ENCODE peak calls at places on chromosome 10, in eight cellular contexts. F, E, W, R, B, J, I and Z are unnamed samples.

GRCh38 chr10:36779238-36779846 is 346.1 kb upstream of the ANKRD30A start:
- DNase-seq in F (no peak), E (peak; percentile 9), W (peak; percentile 13), R (no peak), B (no peak), J (peak; percentile 74), I (peak; percentile 11), Z (no peak)

GRCh38 chr10:126222736-126223511 is 165.4 kb downstream of the ADAM12 start:
- DNase-seq in F (no peak), E (no peak), W (no peak), R (no peak), B (no peak), J (no peak), I (no peak), Z (no peak)

GRCh38 chr10:68348265-68348741 is 15.6 kb upstream of the PBLD start:
- DNase-seq in F (peak; percentile 36), E (no peak), W (peak; percentile 73), R (no peak), B (no peak), J (peak; percentile 45), I (peak; percentile 38), Z (no peak)

GRCh38 chr10:125160856-125161569 is 650 bp upstream of the CTBP2 start:
- DNase-seq in F (peak; percentile 63), E (peak; percentile 62), W (peak; percentile 89), R (peak; percentile 86), B (peak; percentile 90), J (peak; percentile 93), I (peak; percentile 72), Z (peak; percentile 93)

GRCh38 chr10:84329094-84329611 is 764 bp downstream of the CCSER2 start:
- DNase-seq in F (no peak), E (no peak), W (peak; percentile 74), R (peak; percentile 51), B (no peak), J (peak; percentile 40), I (peak; percentile 38), Z (no peak)

GRCh38 chr10:112115781-112116385 is 67.7 kb downstream of the GPAM start:
- DNase-seq in F (peak; percentile 46), E (peak; percentile 19), W (peak; percentile 47), R (peak; percentile 36), B (no peak), J (peak; percentile 67), I (peak; percentile 25), Z (no peak)

GRCh38 chr10:35274511-35275060 is 61.7 kb upstream of the CCNY start:
- DNase-seq in F (no peak), E (no peak), W (no peak), R (no peak), B (no peak), J (no peak), I (no peak), Z (no peak)

GRCh38 chr10:78188459-78188858 is 154.8 kb downstream of the RPS24 start:
- DNase-seq in F (no peak), E (no peak), W (no peak), R (no peak), B (no peak), J (no peak), I (no peak), Z (no peak)

GRCh38 chr10:87723500-87723899 is 63.8 kb downstream of the PAPSS2 start:
- DNase-seq in F (no peak), E (no peak), W (no peak), R (no peak), B (no peak), J (no peak), I (no peak), Z (no peak)

GRCh38 chr10:97109562-97109961 is 76.2 kb downstream of the SLIT1 start:
- DNase-seq in F (no peak), E (no peak), W (no peak), R (no peak), B (no peak), J (no peak), I (no peak), Z (no peak)

GRCh38 chr10:74927701-74928100 is 101.3 kb downstream of the KAT6B start:
- DNase-seq in F (no peak), E (no peak), W (no peak), R (no peak), B (no peak), J (no peak), I (no peak), Z (no peak)

GRCh38 chr10:35911233-35911632 is 269.1 kb upstream of the FZD8 start:
- DNase-seq in F (no peak), E (no peak), W (no peak), R (no peak), B (no peak), J (no peak), I (no peak), Z (no peak)

GRCh38 chr10:34280599-34281374 is 534.3 kb downstream of the PARD3 start:
- DNase-seq in F (no peak), E (no peak), W (peak; percentile 21), R (no peak), B (no peak), J (no peak), I (no peak), Z (peak; percentile 86)

GRCh38 chr10:63414481-63415260 is 51.1 kb downstream of the JMJD1C start:
- DNase-seq in F (no peak), E (no peak), W (no peak), R (no peak), B (no peak), J (no peak), I (no peak), Z (no peak)

GRCh38 chr10:62561151-62561550 is 187.0 kb downstream of the ZNF365 start:
- DNase-seq in F (no peak), E (no peak), W (no peak), R (no peak), B (no peak), J (no peak), I (no peak), Z (no peak)

GRCh38 chr10:6175329-6176055 is 27.2 kb upstream of the PFKFB3 start:
- DNase-seq in F (no peak), E (no peak), W (no peak), R (no peak), B (no peak), J (peak; percentile 5), I (no peak), Z (no peak)

GRCh38 chr10:105188737-105189463 is 547.8 kb downstream of the SORCS3 start:
- DNase-seq in F (no peak), E (no peak), W (no peak), R (no peak), B (no peak), J (no peak), I (no peak), Z (no peak)

GRCh38 chr10:75245354-75246001 is 9.7 kb upstream of the COMTD1 start:
- DNase-seq in F (no peak), E (no peak), W (no peak), R (peak; percentile 72), B (no peak), J (no peak), I (peak; percentile 83), Z (peak; percentile 35)

GRCh38 chr10:30353851-30354250 is 4.8 kb upstream of the MTPAP start:
- DNase-seq in F (no peak), E (no peak), W (no peak), R (no peak), B (no peak), J (no peak), I (no peak), Z (no peak)

GRCh38 chr10:50469288-50469687 is 154.5 kb downstream of the SGMS1 start:
- DNase-seq in F (no peak), E (no peak), W (no peak), R (no peak), B (no peak), J (no peak), I (no peak), Z (no peak)

GRCh38 chr10:44647877-44648542 is 263.1 kb upstream of the CXCL12 start:
- DNase-seq in F (no peak), E (no peak), W (no peak), R (no peak), B (no peak), J (no peak), I (no peak), Z (no peak)

GRCh38 chr10:128087884-128088695 is 38.1 kb downstream of the MKI67 start:
- DNase-seq in F (no peak), E (no peak), W (peak; percentile 10), R (no peak), B (peak; percentile 76), J (peak; percentile 54), I (no peak), Z (no peak)

GRCh38 chr10:131684976-131685375 is 215.8 kb upstream of the PPP2R2D start:
- DNase-seq in F (no peak), E (no peak), W (no peak), R (no peak), B (no peak), J (no peak), I (no peak), Z (peak; percentile 40)

GRCh38 chr10:78623577-78624215 is 445.1 kb upstream of the ZMIZ1 start:
- DNase-seq in F (no peak), E (no peak), W (peak; percentile 6), R (peak; percentile 56), B (no peak), J (no peak), I (peak; percentile 21), Z (no peak)

GRCh38 chr10:81874878-81875679 is at the start of gene NRG3:
- DNase-seq in F (no peak), E (no peak), W (no peak), R (no peak), B (no peak), J (peak; percentile 77), I (no peak), Z (no peak)

GRCh38 chr10:60167056-60167455 is 222.6 kb downstream of the ANK3 start:
- DNase-seq in F (no peak), E (no peak), W (no peak), R (no peak), B (no peak), J (no peak), I (no peak), Z (no peak)
- TF ChIP-seq EP300 in F (no peak), E (no peak), W (no peak), R (no peak), B (no peak), J (no peak), I (no peak), Z (no peak)

GRCh38 chr10:95374597-95375209 is 83.9 kb upstream of the PDLIM1 start:
- DNase-seq in F (peak; percentile 81), E (peak; percentile 56), W (peak; percentile 86), R (peak; percentile 72), B (peak; percentile 81), J (peak; percentile 73), I (peak; percentile 82), Z (peak; percentile 90)
- TF ChIP-seq POLR2AphosphoS5 in F (no peak), E (no peak), W (no peak), R (no peak), B (peak; percentile 27), J (no peak), I (no peak), Z (peak; percentile 15)

DNA sequence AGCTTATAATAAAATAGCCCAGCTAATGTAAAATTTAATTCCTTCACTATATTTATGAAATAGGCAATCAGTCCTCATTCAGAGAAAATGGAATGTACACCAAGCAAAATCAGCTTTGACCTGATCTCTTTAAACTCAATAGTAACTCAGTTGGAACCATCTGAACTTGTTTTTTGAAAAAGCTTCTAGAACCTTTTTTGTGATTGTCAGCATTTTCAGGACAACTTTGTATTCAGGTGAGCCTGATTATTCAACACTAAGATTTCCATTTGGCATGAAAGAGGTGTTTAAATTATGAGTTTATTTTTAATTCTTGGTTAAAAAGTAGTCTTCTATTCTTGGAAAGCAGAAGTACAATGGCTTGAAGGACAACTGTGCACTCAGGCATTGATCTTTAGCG is 89.5 kb downstream of the FRMD4A start:
- DNase-seq in F (no peak), E (no peak), W (no peak), R (no peak), B (no peak), J (no peak), I (no peak), Z (no peak)
- TF ChIP-seq CTCF in F (no peak), E (no peak), W (no peak), R (no peak), B (no peak), J (no peak), I (no peak), Z (no peak)

GRCh38 chr10:102188298-102188940 is 36.2 kb downstream of the NOLC1 start:
- DNase-seq in F (no peak), E (no peak), W (no peak), R (no peak), B (no peak), J (no peak), I (peak; percentile 30), Z (no peak)
- TF ChIP-seq EP300 in F (no peak), E (no peak), W (no peak), R (no peak), B (no peak), J (no peak), I (no peak), Z (no peak)